ENCODE peak calls at places on chromosome 3, in nine cellular contexts. One of them, this sample, is unnamed.

GRCh38 chr3:126683506-126683905 is 20.5 kb upstream of the CHCHD6 start:
- DNase-seq in heart left ventricle: no peak
- DNase-seq in adrenal gland: peak; percentile 62
- DNase-seq in B cell: no peak
- DNase-seq in heart right ventricle: no peak
- DNase-seq in left ventricle myocardium inferior: no peak
- DNase-seq in PC-9: no peak
- DNase-seq in dorsolateral prefrontal cortex: no peak
- DNase-seq in breast epithelium: no peak
- DNase-seq in this sample: no peak

GRCh38 chr3:43581343-43581742 is 40.5 kb downstream of the ANO10 start:
- DNase-seq in heart left ventricle: no peak
- DNase-seq in dorsolateral prefrontal cortex: no peak
- DNase-seq in B cell: no peak
- DNase-seq in heart right ventricle: no peak
- DNase-seq in PC-9: no peak
- DNase-seq in breast epithelium: no peak
- DNase-seq in adrenal gland: no peak
- DNase-seq in left ventricle myocardium inferior: no peak
- DNase-seq in this sample: no peak

GRCh38 chr3:194967126-194968117 is 281.7 kb downstream of the FAM43A start:
- DNase-seq in adrenal gland: no peak
- DNase-seq in B cell: no peak
- DNase-seq in PC-9: no peak
- DNase-seq in breast epithelium: peak; percentile 7
- DNase-seq in heart left ventricle: no peak
- DNase-seq in heart right ventricle: no peak
- DNase-seq in dorsolateral prefrontal cortex: no peak
- DNase-seq in left ventricle myocardium inferior: no peak
- DNase-seq in this sample: no peak

GRCh38 chr3:77902675-77903074 is 862.8 kb downstream of the ROBO2 start:
- DNase-seq in heart left ventricle: no peak
- DNase-seq in breast epithelium: no peak
- DNase-seq in heart right ventricle: no peak
- DNase-seq in left ventricle myocardium inferior: no peak
- DNase-seq in dorsolateral prefrontal cortex: no peak
- DNase-seq in B cell: no peak
- DNase-seq in adrenal gland: no peak
- DNase-seq in PC-9: no peak
- DNase-seq in this sample: no peak

GRCh38 chr3:58580826-58581327 is 3.7 kb upstream of the FAM107A start:
- DNase-seq in left ventricle myocardium inferior: no peak
- DNase-seq in heart right ventricle: no peak
- DNase-seq in B cell: no peak
- DNase-seq in PC-9: no peak
- DNase-seq in breast epithelium: no peak
- DNase-seq in heart left ventricle: no peak
- DNase-seq in adrenal gland: no peak
- DNase-seq in dorsolateral prefrontal cortex: no peak
- DNase-seq in this sample: no peak

GRCh38 chr3:99877180-99877579 is 59.5 kb downstream of the CMSS1 start:
- DNase-seq in heart left ventricle: no peak
- DNase-seq in breast epithelium: no peak
- DNase-seq in B cell: no peak
- DNase-seq in dorsolateral prefrontal cortex: no peak
- DNase-seq in heart right ventricle: no peak
- DNase-seq in left ventricle myocardium inferior: no peak
- DNase-seq in PC-9: no peak
- DNase-seq in adrenal gland: no peak
- DNase-seq in this sample: no peak

GRCh38 chr3:126908752-126909275 is 74.1 kb upstream of the PLXNA1 start:
- DNase-seq in heart left ventricle: no peak
- DNase-seq in B cell: no peak
- DNase-seq in breast epithelium: no peak
- DNase-seq in heart right ventricle: no peak
- DNase-seq in adrenal gland: no peak
- DNase-seq in left ventricle myocardium inferior: no peak
- DNase-seq in dorsolateral prefrontal cortex: no peak
- DNase-seq in PC-9: peak; percentile 81
- DNase-seq in this sample: no peak

GRCh38 chr3:60775956-60776355 is 475.3 kb downstream of the FHIT start:
- DNase-seq in B cell: no peak
- DNase-seq in breast epithelium: peak; percentile 35
- DNase-seq in PC-9: no peak
- DNase-seq in left ventricle myocardium inferior: no peak
- DNase-seq in heart left ventricle: no peak
- DNase-seq in adrenal gland: no peak
- DNase-seq in dorsolateral prefrontal cortex: no peak
- DNase-seq in heart right ventricle: no peak
- DNase-seq in this sample: peak; percentile 56

GRCh38 chr3:44509985-44510360 is 32.5 kb upstream of the ZNF445 start:
- DNase-seq in B cell: no peak
- DNase-seq in PC-9: no peak
- DNase-seq in dorsolateral prefrontal cortex: no peak
- DNase-seq in heart left ventricle: no peak
- DNase-seq in adrenal gland: no peak
- DNase-seq in breast epithelium: no peak
- DNase-seq in left ventricle myocardium inferior: no peak
- DNase-seq in heart right ventricle: no peak
- DNase-seq in this sample: peak; percentile 20

GRCh38 chr3:13190376-13190762 is 117.1 kb upstream of the IQSEC1 start:
- DNase-seq in adrenal gland: no peak
- DNase-seq in PC-9: no peak
- DNase-seq in left ventricle myocardium inferior: no peak
- DNase-seq in breast epithelium: no peak
- DNase-seq in dorsolateral prefrontal cortex: no peak
- DNase-seq in heart right ventricle: no peak
- DNase-seq in heart left ventricle: no peak
- DNase-seq in B cell: no peak
- DNase-seq in this sample: no peak

GRCh38 chr3:13193320-13194284 is 120.4 kb upstream of the IQSEC1 start:
- DNase-seq in heart right ventricle: no peak
- DNase-seq in adrenal gland: no peak
- DNase-seq in PC-9: peak; percentile 94
- DNase-seq in B cell: no peak
- DNase-seq in left ventricle myocardium inferior: no peak
- DNase-seq in breast epithelium: no peak
- DNase-seq in dorsolateral prefrontal cortex: no peak
- DNase-seq in heart left ventricle: no peak
- DNase-seq in this sample: no peak

GRCh38 chr3:13194285-13195209 is 121.3 kb upstream of the IQSEC1 start:
- DNase-seq in dorsolateral prefrontal cortex: no peak
- DNase-seq in left ventricle myocardium inferior: no peak
- DNase-seq in heart left ventricle: peak; percentile 18
- DNase-seq in heart right ventricle: no peak
- DNase-seq in B cell: no peak
- DNase-seq in adrenal gland: no peak
- DNase-seq in breast epithelium: no peak
- DNase-seq in PC-9: no peak
- DNase-seq in this sample: no peak

GRCh38 chr3:13191016-13191415 is 117.8 kb upstream of the IQSEC1 start:
- DNase-seq in left ventricle myocardium inferior: no peak
- DNase-seq in breast epithelium: no peak
- DNase-seq in adrenal gland: no peak
- DNase-seq in dorsolateral prefrontal cortex: no peak
- DNase-seq in PC-9: no peak
- DNase-seq in B cell: no peak
- DNase-seq in heart right ventricle: no peak
- DNase-seq in heart left ventricle: no peak
- DNase-seq in this sample: no peak

GRCh38 chr3:13192471-13193213 is 119.4 kb upstream of the IQSEC1 start:
- DNase-seq in B cell: no peak
- DNase-seq in adrenal gland: no peak
- DNase-seq in dorsolateral prefrontal cortex: no peak
- DNase-seq in breast epithelium: no peak
- DNase-seq in left ventricle myocardium inferior: no peak
- DNase-seq in PC-9: no peak
- DNase-seq in heart left ventricle: peak; percentile 28
- DNase-seq in heart right ventricle: no peak
- DNase-seq in this sample: peak; percentile 11
- TF ChIP-seq CTCF in B cell: peak; percentile 24
- TF ChIP-seq CTCF in adrenal gland: peak; percentile 15
- TF ChIP-seq CTCF in dorsolateral prefrontal cortex: no peak
- TF ChIP-seq CTCF in breast epithelium: no peak
- TF ChIP-seq CTCF in left ventricle myocardium inferior: peak; percentile 33
- TF ChIP-seq CTCF in PC-9: peak; percentile 68
- TF ChIP-seq CTCF in heart left ventricle: no peak
- TF ChIP-seq CTCF in heart right ventricle: no peak
- TF ChIP-seq CTCF in this sample: peak; percentile 14

GRCh38 chr3:143118630-143119008 is 952 bp upstream of the CHST2 start:
- DNase-seq in B cell: no peak
- DNase-seq in left ventricle myocardium inferior: no peak
- DNase-seq in heart right ventricle: no peak
- DNase-seq in heart left ventricle: no peak
- DNase-seq in dorsolateral prefrontal cortex: no peak
- DNase-seq in PC-9: no peak
- DNase-seq in adrenal gland: no peak
- DNase-seq in breast epithelium: no peak
- DNase-seq in this sample: no peak

GRCh38 chr3:143120716-143121239 is 1.2 kb downstream of the CHST2 start:
- DNase-seq in heart left ventricle: peak; percentile 68
- DNase-seq in B cell: peak; percentile 75
- DNase-seq in heart right ventricle: peak; percentile 11
- DNase-seq in dorsolateral prefrontal cortex: no peak
- DNase-seq in left ventricle myocardium inferior: no peak
- DNase-seq in breast epithelium: no peak
- DNase-seq in PC-9: no peak
- DNase-seq in adrenal gland: no peak
- DNase-seq in this sample: no peak

GRCh38 chr3:143121240-143122088 is 1.9 kb downstream of the CHST2 start:
- DNase-seq in PC-9: no peak
- DNase-seq in heart right ventricle: peak; percentile 50
- DNase-seq in breast epithelium: no peak
- DNase-seq in dorsolateral prefrontal cortex: peak; percentile 47
- DNase-seq in left ventricle myocardium inferior: peak; percentile 40
- DNase-seq in heart left ventricle: peak; percentile 77
- DNase-seq in B cell: no peak
- DNase-seq in adrenal gland: peak; percentile 64
- DNase-seq in this sample: peak; percentile 3

GRCh38 chr3:143119974-143120715 is 574 bp downstream of the CHST2 start:
- DNase-seq in heart right ventricle: peak; percentile 8
- DNase-seq in breast epithelium: no peak
- DNase-seq in PC-9: no peak
- DNase-seq in adrenal gland: no peak
- DNase-seq in left ventricle myocardium inferior: peak; percentile 28
- DNase-seq in B cell: peak; percentile 60
- DNase-seq in dorsolateral prefrontal cortex: no peak
- DNase-seq in heart left ventricle: peak; percentile 77
- DNase-seq in this sample: peak; percentile 13

DNA sequence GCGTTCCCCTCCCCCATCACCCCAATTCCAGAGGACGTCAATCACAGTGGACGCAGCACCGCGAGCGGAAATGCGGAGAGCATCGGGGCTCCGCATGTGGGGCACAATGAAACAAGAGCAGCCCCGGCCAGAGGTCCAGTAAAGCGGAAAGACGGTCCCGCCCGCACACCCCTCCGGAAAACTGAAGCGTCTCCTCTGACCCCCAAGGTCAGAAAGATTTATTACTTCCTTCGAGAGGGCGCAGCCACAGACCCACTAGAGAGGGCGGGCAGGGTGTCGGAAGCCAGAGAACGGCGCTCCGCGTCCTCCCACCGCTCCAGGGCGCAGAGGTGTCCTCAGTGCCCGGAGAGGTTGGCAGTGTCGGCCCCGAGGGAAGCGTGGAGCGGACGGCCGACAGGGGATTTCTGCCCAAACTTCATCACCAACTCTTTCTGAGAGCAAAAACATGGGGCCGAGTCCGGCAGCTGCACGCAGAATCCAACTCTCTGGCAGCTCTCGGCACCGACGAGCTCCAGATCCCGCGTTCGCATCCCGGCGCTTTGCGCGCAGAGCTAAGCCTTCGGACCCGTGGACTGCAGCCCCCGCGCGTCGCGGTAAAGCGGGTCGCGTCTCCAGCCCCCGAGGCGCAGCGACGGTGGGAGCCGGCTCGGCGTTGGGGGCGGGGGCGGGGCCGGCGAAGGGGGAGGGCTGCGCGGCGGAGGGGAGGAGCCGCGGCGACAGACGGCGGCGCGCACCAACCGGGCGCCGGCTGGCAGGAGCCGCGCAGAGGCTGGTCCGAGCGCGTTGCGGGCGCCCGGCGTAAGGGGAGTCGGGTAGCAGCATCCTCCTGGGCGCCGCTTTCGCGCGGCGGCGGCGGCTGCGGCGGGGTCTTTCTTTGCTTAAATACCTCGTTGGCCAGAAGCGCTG is at the start of gene CHST2:
- DNase-seq in B cell: peak; percentile 97
- DNase-seq in adrenal gland: peak; percentile 64
- DNase-seq in PC-9: peak; percentile 43
- DNase-seq in dorsolateral prefrontal cortex: peak; percentile 64
- DNase-seq in breast epithelium: no peak
- DNase-seq in left ventricle myocardium inferior: peak; percentile 72
- DNase-seq in heart left ventricle: peak; percentile 87
- DNase-seq in heart right ventricle: peak; percentile 58
- DNase-seq in this sample: peak; percentile 67
- TF ChIP-seq CTCF in B cell: no peak
- TF ChIP-seq CTCF in adrenal gland: no peak
- TF ChIP-seq CTCF in PC-9: no peak
- TF ChIP-seq CTCF in dorsolateral prefrontal cortex: no peak
- TF ChIP-seq CTCF in breast epithelium: no peak
- TF ChIP-seq CTCF in left ventricle myocardium inferior: no peak
- TF ChIP-seq CTCF in heart left ventricle: no peak
- TF ChIP-seq CTCF in heart right ventricle: no peak
- TF ChIP-seq CTCF in this sample: no peak

GRCh38 chr3:139934557-139935070 is 371 bp upstream of the CLSTN2 start:
- DNase-seq in adrenal gland: peak; percentile 84
- DNase-seq in heart right ventricle: peak; percentile 52
- DNase-seq in heart left ventricle: peak; percentile 83
- DNase-seq in breast epithelium: no peak
- DNase-seq in left ventricle myocardium inferior: peak; percentile 69
- DNase-seq in PC-9: no peak
- DNase-seq in dorsolateral prefrontal cortex: peak; percentile 74
- DNase-seq in B cell: no peak
- DNase-seq in this sample: no peak
- TF ChIP-seq CTCF in adrenal gland: peak; percentile 23
- TF ChIP-seq CTCF in heart right ventricle: no peak
- TF ChIP-seq CTCF in heart left ventricle: no peak
- TF ChIP-seq CTCF in breast epithelium: no peak
- TF ChIP-seq CTCF in left ventricle myocardium inferior: peak; percentile 53
- TF ChIP-seq CTCF in PC-9: no peak
- TF ChIP-seq CTCF in dorsolateral prefrontal cortex: no peak
- TF ChIP-seq CTCF in B cell: no peak
- TF ChIP-seq CTCF in this sample: no peak

GRCh38 chr3:142226474-142226873 is 1.1 kb upstream of the GK5 start:
- DNase-seq in heart left ventricle: no peak
- DNase-seq in left ventricle myocardium inferior: no peak
- DNase-seq in PC-9: no peak
- DNase-seq in heart right ventricle: no peak
- DNase-seq in adrenal gland: no peak
- DNase-seq in B cell: no peak
- DNase-seq in dorsolateral prefrontal cortex: no peak
- DNase-seq in breast epithelium: no peak
- DNase-seq in this sample: no peak
- TF ChIP-seq CTCF in heart left ventricle: no peak
- TF ChIP-seq CTCF in left ventricle myocardium inferior: no peak
- TF ChIP-seq CTCF in PC-9: no peak
- TF ChIP-seq CTCF in heart right ventricle: no peak
- TF ChIP-seq CTCF in adrenal gland: no peak
- TF ChIP-seq CTCF in B cell: no peak
- TF ChIP-seq CTCF in dorsolateral prefrontal cortex: no peak
- TF ChIP-seq CTCF in breast epithelium: no peak
- TF ChIP-seq CTCF in this sample: no peak